ENCODE peak calls at places on chromosomes 3 and 15, in five cellular contexts. O is sigmoid colon, L is mucosa of descending colon, H is HCT116, U is fibroblast of pulmonary artery. E is an unnamed sample.

GRCh38 chr3:58062469-58062868 is 54.2 kb downstream of the FLNB start:
- DNase-seq in U (no peak), O (no peak), H (no peak), L (no peak), E (peak)

GRCh38 chr3:151268267-151269235 is 9.8 kb downstream of the P2RY14 start:
- DNase-seq in O (no peak), U (no peak), L (no peak), H (no peak), E (no peak)

GRCh38 chr15:76060098-76060989 is 559 bp downstream of the TMEM266 start:
- DNase-seq in L (no peak), O (no peak), H (no peak), U (no peak), E (no peak)

GRCh38 chr3:10224794-10225660 is 23.2 kb upstream of the TATDN2 start:
- DNase-seq in O (peak), H (peak), L (peak), U (peak), E (peak)

GRCh38 chr3:127395663-127396320 is 107.9 kb upstream of the PRR20G start:
- DNase-seq in O (no peak), U (no peak), H (no peak), L (no peak), E (no peak)

GRCh38 chr15:101570238-101570637 is 80.7 kb upstream of the PCSK6 start:
- DNase-seq in O (no peak), L (no peak), U (no peak), H (no peak), E (peak)

GRCh38 chr3:185537369-185537970 is 14.9 kb downstream of the LIPH start:
- DNase-seq in H (peak), O (peak), L (peak), U (peak), E (peak)

GRCh38 chr3:78281381-78281780 is 1241.5 kb downstream of the ROBO2 start:
- DNase-seq in H (no peak), O (peak), U (no peak), L (no peak), E (no peak)

GRCh38 chr15:25733856-25734679 is 129.1 kb downstream of the ATP10A start:
- DNase-seq in U (no peak), H (no peak), L (no peak), O (peak), E (no peak)

GRCh38 chr3:14925729-14926591 is 21.4 kb upstream of the NR2C2 start:
- DNase-seq in L (peak), O (no peak), U (peak), H (peak), E (peak)

GRCh38 chr3:77513541-77513940 is 473.6 kb downstream of the ROBO2 start:
- DNase-seq in H (no peak), O (no peak), U (no peak), L (no peak), E (peak)

GRCh38 chr3:192641911-192642310 is 85.4 kb downstream of the FGF12 start:
- DNase-seq in L (no peak), O (no peak), U (no peak), H (no peak), E (no peak)

GRCh38 chr15:93121994-93122910 is 33.2 kb upstream of the RGMA start:
- DNase-seq in H (no peak), U (no peak), L (no peak), O (no peak), E (peak)

GRCh38 chr15:101712078-101712477 is 12.2 kb downstream of the TARS3 start:
- DNase-seq in L (no peak), U (no peak), H (no peak), O (no peak), E (no peak)

GRCh38 chr3:195173696-195174095 is 97.3 kb downstream of the XXYLT1 start:
- DNase-seq in H (no peak), O (no peak), L (no peak), U (no peak), E (no peak)

GRCh38 chr3:185880600-185880999 is 55.8 kb upstream of the IGF2BP2 start:
- DNase-seq in H (no peak), L (no peak), U (no peak), O (no peak), E (peak)

GRCh38 chr3:13518516-13519351 is 30.2 kb upstream of the FBLN2 start:
- DNase-seq in H (no peak), U (peak), O (peak), L (no peak), E (no peak)

GRCh38 chr3:183560607-183561006 is 5.1 kb upstream of the KLHL6 start:
- DNase-seq in U (no peak), H (no peak), L (no peak), O (no peak), E (no peak)

GRCh38 chr3:45218578-45219390 is 7.3 kb downstream of the TMEM158 start:
- DNase-seq in U (peak), H (no peak), O (no peak), L (no peak), E (peak)

DNA sequence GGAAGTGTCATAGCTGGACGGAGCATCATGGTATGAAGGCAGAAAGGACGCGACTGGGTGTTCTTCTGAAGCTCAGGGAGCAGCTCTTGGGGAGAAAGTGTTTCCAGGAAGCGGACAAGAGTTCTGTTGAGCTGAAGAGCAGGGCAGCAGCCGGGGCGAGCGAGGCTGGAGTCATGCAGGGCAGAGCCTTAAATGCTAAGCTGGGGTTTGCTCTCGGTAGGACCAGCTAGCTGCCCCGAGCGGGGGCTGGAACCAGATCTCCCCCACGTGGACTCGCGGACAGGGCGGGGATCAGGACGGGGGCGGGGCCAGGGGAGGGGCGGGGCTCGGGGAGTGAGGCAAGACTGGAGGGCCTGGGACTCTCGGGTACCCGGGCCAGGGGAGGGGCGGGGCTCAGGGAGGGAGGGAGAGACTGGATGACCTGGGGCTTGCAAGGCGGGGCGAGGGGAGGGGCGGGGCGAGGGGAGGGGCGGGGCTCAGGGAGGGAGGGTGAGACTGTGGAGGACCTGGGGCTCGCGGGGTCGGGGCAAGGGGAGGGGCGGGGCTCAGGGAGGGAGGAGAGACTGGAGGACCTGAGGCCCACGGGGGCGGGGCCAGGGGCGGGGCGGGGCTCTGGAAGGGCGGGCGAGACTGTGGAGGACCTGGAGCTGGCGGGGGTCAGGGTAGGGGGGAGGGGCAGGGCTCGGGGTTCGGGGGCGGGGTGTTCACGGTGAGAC is 461 bp upstream of the FAH start:
- DNase-seq in H (peak), L (peak), O (peak), U (peak), E (peak)
- TF ChIP-seq CTCF in H (no peak), L (no peak), O (no peak), U (no peak), E (no peak)

DNA sequence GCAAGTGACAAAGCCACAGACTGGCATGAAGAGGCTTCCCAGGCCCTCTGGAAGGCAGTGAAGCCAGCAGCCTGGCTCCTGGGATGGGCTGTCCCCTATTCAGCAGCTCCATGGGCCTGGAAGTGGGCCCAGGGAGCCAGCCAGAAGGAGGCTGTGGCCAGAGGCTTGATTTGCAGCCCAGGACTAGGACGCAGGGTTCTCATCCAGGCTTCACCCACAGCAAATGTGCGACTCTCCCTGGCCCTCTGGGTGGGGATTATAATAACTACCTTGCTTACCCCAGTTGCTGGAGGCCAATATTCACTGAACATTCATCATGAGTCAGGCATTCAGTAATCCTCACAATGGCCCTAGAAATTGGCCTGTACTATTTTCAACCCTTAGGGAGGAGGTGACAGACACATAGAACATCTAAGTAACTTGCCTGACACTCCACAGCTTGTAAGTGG is 24.6 kb upstream of the SRP14 start:
- DNase-seq in H (no peak), O (no peak), L (no peak), U (peak), E (peak)
- H3K4me3 ChIP-seq in H (no peak), O (no peak), L (no peak), U (no peak), E (no peak)

DNA sequence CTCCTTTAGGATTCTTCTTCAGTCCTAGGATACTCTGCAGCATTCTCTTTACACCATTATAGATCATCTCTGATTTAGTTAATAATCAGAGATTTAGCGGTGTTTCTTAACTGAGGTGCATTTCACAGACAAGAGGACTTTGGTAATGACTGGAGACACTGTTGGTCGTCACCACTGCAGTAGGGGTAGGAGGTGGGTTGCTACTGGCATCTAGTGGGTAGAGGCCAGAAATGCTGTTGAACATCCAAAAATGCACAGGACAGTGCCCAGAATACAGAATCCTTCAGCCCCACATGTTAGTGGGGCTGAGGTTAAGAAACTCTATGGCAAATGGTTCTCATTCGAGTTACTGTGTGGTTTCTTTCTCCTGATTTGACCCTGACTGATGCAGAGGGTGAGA is 80.4 kb upstream of the LMCD1 start:
- DNase-seq in U (no peak), L (no peak), H (no peak), O (no peak), E (no peak)
- TF ChIP-seq CTCF in U (no peak), L (no peak), H (no peak), O (no peak), E (no peak)

GRCh38 chr15:40250771-40251454 is 12.1 kb downstream of the PAK6 start:
- DNase-seq in U (no peak), L (peak), H (no peak), O (no peak), E (no peak)

GRCh38 chr15:40251455-40252140 is 12.7 kb downstream of the PAK6 start:
- DNase-seq in O (no peak), H (no peak), L (peak), U (no peak), E (no peak)

GRCh38 chr15:40253179-40253790 is 14.4 kb downstream of the PAK6 start:
- DNase-seq in O (no peak), U (no peak), H (no peak), L (no peak), E (no peak)

GRCh38 chr15:40252141-40252437 is 13.2 kb downstream of the PAK6 start:
- DNase-seq in U (no peak), H (no peak), L (no peak), O (no peak), E (no peak)

DNA sequence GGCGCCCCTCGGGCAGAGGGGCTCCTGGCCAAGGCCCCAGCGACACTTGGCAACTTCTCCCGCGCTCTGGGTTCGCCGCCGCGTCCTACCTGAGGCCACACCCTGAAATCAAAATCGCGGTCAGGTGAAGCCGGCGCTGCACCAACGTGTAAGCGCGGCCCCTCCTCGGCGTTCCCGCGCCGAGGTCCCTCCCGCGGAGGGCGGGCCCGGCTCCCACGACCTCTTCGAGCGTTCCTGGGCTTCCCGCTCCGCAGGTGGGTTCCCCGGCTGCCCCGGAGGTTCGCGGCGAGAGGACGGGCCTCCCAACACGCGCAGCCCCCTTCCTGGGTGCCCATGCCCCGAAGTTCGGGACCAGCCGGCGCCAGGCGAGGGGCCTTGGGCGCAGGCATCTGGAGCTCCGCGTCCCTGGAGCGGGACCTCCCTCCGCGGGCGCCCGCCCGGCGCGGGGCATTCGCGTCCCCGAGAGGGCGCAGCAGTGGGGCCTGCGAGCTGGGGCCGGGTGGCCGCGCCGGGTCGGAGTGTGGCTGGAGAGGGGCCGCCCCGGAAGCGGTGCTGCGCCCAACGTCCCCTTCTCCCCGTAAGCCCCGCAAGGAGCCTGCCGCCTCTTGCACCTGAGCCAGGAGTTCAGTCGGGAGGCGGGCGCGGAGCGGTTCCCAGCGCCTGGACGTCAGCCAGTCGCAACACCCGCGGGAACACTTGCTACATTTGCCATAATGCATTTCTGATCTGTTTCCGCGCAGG is 13.7 kb downstream of the PAK6 start:
- DNase-seq in O (no peak), L (peak), U (no peak), H (peak), E (no peak)
- H3K4me3 ChIP-seq in O (peak), L (peak), U (peak), H (peak), E (no peak)

GRCh38 chr3:196519738-196520122 is 4.6 kb upstream of the SMCO1 start:
- DNase-seq in U (no peak), O (no peak), H (no peak), L (no peak), E (no peak)

GRCh38 chr3:196528639-196529233 is 13.6 kb upstream of the SMCO1 start:
- DNase-seq in O (peak), U (peak), H (peak), L (peak), E (peak)

GRCh38 chr3:196523841-196524240 is 8.7 kb upstream of the SMCO1 start:
- DNase-seq in L (no peak), H (no peak), O (no peak), U (no peak), E (no peak)

GRCh38 chr3:196525141-196525540 is 10.0 kb upstream of the SMCO1 start:
- DNase-seq in O (no peak), U (no peak), L (no peak), H (no peak), E (no peak)

DNA sequence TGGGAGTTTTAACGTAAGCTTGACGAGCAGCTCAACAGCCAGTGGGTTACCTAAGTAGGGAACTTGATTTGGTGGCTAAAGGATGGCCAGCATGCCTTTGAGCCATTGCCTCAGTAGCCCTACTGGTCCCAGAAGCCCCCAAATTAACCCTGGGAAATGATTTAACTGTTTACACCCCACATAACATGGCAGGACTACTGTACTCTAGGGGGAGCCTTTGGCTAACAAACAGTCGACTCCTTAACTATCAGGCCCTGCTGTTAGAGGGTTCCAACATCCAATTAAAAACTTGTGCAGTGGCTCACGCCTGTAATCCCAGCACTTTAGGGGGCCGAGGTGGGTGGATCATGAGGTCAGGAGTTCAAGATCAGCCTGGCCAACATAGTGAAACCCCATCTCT is 9.4 kb upstream of the SMCO1 start:
- DNase-seq in O (no peak), U (peak), H (no peak), L (no peak), E (no peak)
- TF ChIP-seq CTCF in O (no peak), U (peak), H (peak), L (no peak), E (peak)

DNA sequence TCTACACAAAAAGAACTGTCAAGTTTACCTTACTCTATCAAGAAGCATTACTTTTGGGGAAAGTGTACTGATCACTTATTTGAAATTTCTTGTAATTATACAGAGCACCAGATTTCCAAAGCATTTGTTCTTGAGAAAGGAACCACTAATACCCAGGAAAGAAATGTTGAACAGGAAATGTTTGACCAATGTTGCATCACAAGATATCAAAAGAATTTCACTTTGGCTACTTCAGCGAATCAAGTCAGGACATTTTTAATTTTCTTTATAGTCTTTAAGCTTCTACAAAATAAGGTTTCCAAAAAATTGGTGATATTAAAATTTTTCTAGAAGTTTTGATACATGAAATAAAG is 422.0 kb downstream of the MECOM start:
- DNase-seq in H (no peak), L (no peak), U (peak), O (no peak), E (no peak)
- H3K4me3 ChIP-seq in H (no peak), L (no peak), U (peak), O (no peak), E (no peak)

DNA sequence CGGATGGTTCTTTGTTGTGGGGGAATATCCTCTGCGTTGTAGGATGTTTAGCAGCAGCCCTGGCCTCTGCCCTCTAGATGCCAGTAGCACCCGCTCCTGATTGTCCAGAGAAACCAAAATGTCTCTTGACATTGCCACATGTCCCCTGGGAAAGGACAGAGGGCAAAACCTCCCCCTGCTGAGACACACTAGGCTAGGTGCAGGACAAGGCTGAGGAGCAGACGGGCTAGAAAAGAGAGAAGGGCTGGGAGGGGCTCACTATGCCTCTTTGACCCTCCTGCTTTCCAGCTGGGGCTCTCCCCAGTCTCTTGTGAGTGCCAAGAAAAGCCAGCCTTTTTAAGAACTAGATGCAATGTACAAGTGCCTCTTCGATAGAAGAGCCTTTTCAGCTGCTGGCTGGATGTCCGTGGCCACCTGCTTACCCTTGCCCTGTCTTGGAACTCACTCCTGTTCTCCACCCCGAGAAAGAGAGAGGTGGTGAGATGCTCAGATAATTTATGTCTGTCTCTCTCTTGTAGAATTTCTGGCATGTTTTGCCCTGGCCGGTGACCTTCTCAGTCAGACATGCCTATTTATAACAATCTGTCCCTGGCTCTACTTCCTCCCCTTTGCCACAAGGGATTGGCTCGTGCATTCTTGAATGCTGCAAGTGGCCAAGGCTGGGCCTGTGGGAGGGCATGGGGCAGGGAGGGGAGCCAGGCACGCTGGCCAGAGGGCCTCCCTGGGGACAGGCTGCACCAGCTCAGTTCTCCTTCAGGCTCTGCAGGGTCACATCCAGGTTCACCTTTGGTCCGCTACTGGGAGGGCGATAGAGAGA is 142.6 kb downstream of the RPLP1 start:
- DNase-seq in U (no peak), O (peak), L (peak), H (no peak), E (no peak)
- TF ChIP-seq CTCF in U (no peak), O (no peak), L (no peak), H (no peak), E (no peak)

GRCh38 chr15:90003736-90004135 is 2.6 kb downstream of the ZNF710 start:
- DNase-seq in U (no peak), H (no peak), L (no peak), O (peak), E (no peak)
- H3K4me3 ChIP-seq in U (no peak), H (no peak), L (no peak), O (no peak), E (peak)

DNA sequence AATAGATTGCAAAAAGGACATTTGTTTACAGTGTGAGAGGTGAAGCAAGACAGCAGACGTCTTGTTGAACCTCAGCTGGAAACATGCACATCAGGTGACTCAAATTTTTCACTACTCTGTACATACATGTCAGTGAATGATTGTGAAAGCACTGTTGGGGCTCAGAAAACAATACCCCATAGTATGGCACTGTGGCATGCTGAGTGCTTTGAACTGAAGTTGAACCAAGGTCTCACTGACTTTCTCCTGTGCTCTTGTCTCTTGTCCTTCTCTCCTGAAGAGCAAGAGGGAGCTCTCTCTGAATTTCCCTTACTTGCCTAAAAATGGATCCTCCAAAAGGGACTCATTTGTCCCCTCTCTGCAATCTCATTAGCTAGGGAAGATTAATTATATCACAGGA is 24.5 kb upstream of the NEDD4 start:
- DNase-seq in H (no peak), O (no peak), L (no peak), U (peak), E (no peak)
- TF ChIP-seq CTCF in H (peak), O (no peak), L (no peak), U (peak), E (peak)

GRCh38 chr3:18345015-18345367 is 80.1 kb downstream of the SATB1 start:
- DNase-seq in O (no peak), L (no peak), H (no peak), U (no peak), E (no peak)
- H3K4me3 ChIP-seq in O (no peak), L (no peak), H (no peak), U (no peak), E (no peak)